ENCODE peak calls at places on chromosomes 16 and 17, in four cellular contexts. R is A549, J is SK-N-SH, G is GM12878. Y is an unnamed sample.

GRCh38 chr17:56733833-56734232 is 99.9 kb downstream of the C17orf67 start:
- DNase-seq in G (no peak), J (no peak), R (no peak), Y (no peak)

GRCh38 chr17:50608700-50609375 is 25.8 kb upstream of the ABCC3 start:
- DNase-seq in R (no peak), G (no peak), J (no peak), Y (no peak)

GRCh38 chr16:47182318-47182717 is 38.6 kb upstream of the NETO2 start:
- DNase-seq in G (no peak), R (no peak), J (no peak), Y (peak)

GRCh38 chr17:78279360-78279990 is 48.0 kb downstream of the TMEM235 start:
- DNase-seq in J (no peak), R (no peak), G (no peak), Y (no peak)

GRCh38 chr17:31373150-31374082 is 18.1 kb upstream of the RAB11FIP4 start:
- DNase-seq in J (no peak), G (peak), R (no peak), Y (peak)

GRCh38 chr16:2866422-2866821 is 8.5 kb upstream of the PRSS22 start:
- DNase-seq in G (no peak), J (no peak), R (no peak), Y (no peak)

GRCh38 chr17:1354022-1354421 is 46.0 kb downstream of the YWHAE start:
- DNase-seq in J (no peak), R (no peak), G (no peak), Y (no peak)

GRCh38 chr16:1181715-1182671 is 29.1 kb downstream of the CACNA1H start:
- DNase-seq in G (no peak), J (no peak), R (peak), Y (peak)

GRCh38 chr16:85402910-85403692 is 210.0 kb upstream of the GSE1 start:
- DNase-seq in R (no peak), G (no peak), J (no peak), Y (no peak)

GRCh38 chr17:6429266-6429665 is 5.7 kb downstream of the AIPL1 start:
- DNase-seq in J (no peak), R (no peak), G (no peak), Y (no peak)

DNA sequence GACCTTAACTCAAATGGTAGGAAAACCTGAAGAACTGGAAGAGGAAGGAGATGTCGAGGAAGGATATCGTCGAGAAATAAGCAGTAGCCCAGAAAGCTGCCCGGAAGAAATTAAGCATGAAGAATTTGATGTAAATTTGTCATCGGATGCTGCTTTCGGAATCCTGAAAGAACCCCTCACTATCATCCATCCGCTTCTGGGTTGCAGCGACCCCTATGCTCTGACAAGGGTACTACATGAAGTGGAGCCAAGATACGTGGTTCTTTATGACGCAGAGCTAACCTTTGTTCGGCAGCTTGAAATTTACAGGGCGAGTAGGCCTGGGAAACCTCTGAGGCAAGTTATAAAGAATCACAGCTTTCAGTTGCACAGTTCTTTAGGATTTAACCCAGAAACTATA is 15.5 kb downstream of the ERCC4 start:
- DNase-seq in J (no peak), R (no peak), G (no peak), Y (peak)
- TF ChIP-seq PBX3 in J (no peak), R (no peak), G (no peak), Y (no peak)

GRCh38 chr17:47987240-47987835 is 16.4 kb downstream of the CDK5RAP3 start:
- DNase-seq in G (no peak), R (no peak), J (peak), Y (no peak)
- TF ChIP-seq PBX3 in G (no peak), R (no peak), J (peak), Y (no peak)

GRCh38 chr16:13940397-13940933 is 20.5 kb downstream of the ERCC4 start:
- DNase-seq in R (no peak), G (no peak), J (peak), Y (peak)

GRCh38 chr16:13950821-13951547 is 31.0 kb downstream of the ERCC4 start:
- DNase-seq in J (no peak), R (no peak), G (no peak), Y (no peak)

GRCh38 chr16:13945734-13946490 is 26.0 kb downstream of the ERCC4 start:
- DNase-seq in R (no peak), J (no peak), G (no peak), Y (peak)
- TF ChIP-seq PBX3 in R (no peak), J (no peak), G (no peak), Y (no peak)

GRCh38 chr17:58337126-58337599 is 8.6 kb upstream of the TSPOAP1 start:
- DNase-seq in R (no peak), J (peak), G (no peak), Y (no peak)
- TF ChIP-seq PBX3 in R (no peak), J (no peak), G (peak), Y (no peak)

GRCh38 chr17:74233937-74234336 is 20.6 kb downstream of the TTYH2 start:
- DNase-seq in R (no peak), G (no peak), J (no peak), Y (no peak)
- TF ChIP-seq PBX3 in R (no peak), G (no peak), J (no peak), Y (no peak)

Y was measured in HepG2.